ENCODE peak calls at places on chromosome 9, in six cellular contexts. C is lower leg skin, P is IMR-90, I is heart left ventricle, J is stomach, S is HCT116. M is an unnamed sample.

GRCh38 chr9:122379340-122379739 is 8.5 kb downstream of the PTGS1 start:
- DNase-seq in C (peak; percentile 12), P (no peak), I (no peak), J (no peak), S (no peak), M (no peak)

GRCh38 chr9:126667190-126668055 is 53.7 kb downstream of the LMX1B start:
- DNase-seq in C (no peak), P (no peak), I (no peak), J (no peak), S (no peak), M (no peak)

GRCh38 chr9:109574061-109574882 is 76.2 kb upstream of the PTPN3 start:
- DNase-seq in C (no peak), P (peak; percentile 68), I (no peak), J (no peak), S (peak; percentile 38), M (no peak)

GRCh38 chr9:87255437-87256155 is 242.1 kb upstream of the DAPK1 start:
- DNase-seq in C (no peak), P (peak; percentile 10), I (no peak), J (no peak), S (no peak), M (no peak)

GRCh38 chr9:35629597-35629996 is 11.4 kb upstream of the CD72 start:
- DNase-seq in C (peak; percentile 34), P (no peak), I (no peak), J (no peak), S (no peak), M (no peak)

GRCh38 chr9:4596165-4596922 is 65.8 kb upstream of the PLPP6 start:
- DNase-seq in C (no peak), P (no peak), I (no peak), J (no peak), S (no peak), M (no peak)

GRCh38 chr9:87343816-87344438 is 153.7 kb upstream of the DAPK1 start:
- DNase-seq in C (no peak), P (no peak), I (no peak), J (no peak), S (no peak), M (no peak)

GRCh38 chr9:109118802-109119438 is 827 bp downstream of the TMEM245 start:
- DNase-seq in C (no peak), P (peak; percentile 15), I (no peak), J (no peak), S (no peak), M (no peak)

GRCh38 chr9:71929791-71930440 is 18.5 kb downstream of the C9orf85 start:
- DNase-seq in C (no peak), P (peak; percentile 20), I (no peak), J (no peak), S (no peak), M (no peak)

GRCh38 chr9:87604886-87605588 is 107.4 kb downstream of the DAPK1 start:
- DNase-seq in C (no peak), P (no peak), I (no peak), J (no peak), S (no peak), M (no peak)

GRCh38 chr9:96447406-96447805 is 2.6 kb upstream of the HABP4 start:
- DNase-seq in C (no peak), P (no peak), I (no peak), J (no peak), S (no peak), M (no peak)

GRCh38 chr9:134564431-134565170 is 77.0 kb upstream of the COL5A1 start:
- DNase-seq in C (peak; percentile 68), P (peak; percentile 94), I (no peak), J (peak; percentile 5), S (no peak), M (no peak)

GRCh38 chr9:94922098-94922607 is 195.7 kb downstream of the AOPEP start:
- DNase-seq in C (peak; percentile 87), P (peak; percentile 98), I (peak; percentile 46), J (no peak), S (no peak), M (peak; percentile 52)

GRCh38 chr9:129150672-129151211 is 27.3 kb downstream of the IER5L start:
- DNase-seq in C (no peak), P (no peak), I (no peak), J (no peak), S (no peak), M (no peak)

GRCh38 chr9:109990541-109990940 is 210.5 kb downstream of the PALM2AKAP2 start:
- DNase-seq in C (no peak), P (no peak), I (no peak), J (no peak), S (no peak), M (no peak)

GRCh38 chr9:130222833-130223232 is 42.7 kb upstream of the HMCN2 start:
- DNase-seq in C (no peak), P (no peak), I (no peak), J (no peak), S (no peak), M (no peak)

GRCh38 chr9:87557996-87558395 is 60.3 kb downstream of the DAPK1 start:
- DNase-seq in C (no peak), P (no peak), I (no peak), J (peak; percentile 67), S (no peak), M (no peak)

GRCh38 chr9:4102078-4102477 is 197.8 kb downstream of the GLIS3 start:
- DNase-seq in C (no peak), P (peak; percentile 55), I (no peak), J (no peak), S (no peak), M (no peak)

GRCh38 chr9:6024035-6024554 is 8.7 kb upstream of the RANBP6 start:
- DNase-seq in C (no peak), P (no peak), I (no peak), J (no peak), S (peak; percentile 66), M (no peak)

GRCh38 chr9:17630531-17630949 is 51.7 kb downstream of the SH3GL2 start:
- DNase-seq in C (no peak), P (no peak), I (no peak), J (no peak), S (no peak), M (no peak)

GRCh38 chr9:18606831-18607230 is 132.9 kb downstream of the ADAMTSL1 start:
- DNase-seq in C (no peak), P (peak; percentile 26), I (no peak), J (no peak), S (no peak), M (no peak)

DNA sequence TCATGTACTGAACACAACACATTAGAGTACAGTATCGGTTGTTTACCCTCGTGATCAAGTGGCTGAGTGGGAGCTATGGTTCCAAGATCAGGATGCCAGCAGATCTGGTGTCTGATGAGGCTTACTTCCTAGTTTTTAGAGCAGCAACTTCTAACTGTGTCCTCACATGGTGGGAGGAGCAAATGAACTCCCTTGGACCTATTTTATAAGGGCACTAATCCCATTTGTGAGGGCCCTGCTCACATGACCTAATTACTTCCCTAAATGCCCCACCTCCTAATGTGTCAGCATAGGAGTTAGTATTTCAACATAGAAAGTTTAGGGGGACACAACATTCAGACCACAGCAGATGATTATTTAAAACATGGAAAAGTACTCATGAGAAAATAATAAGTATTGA is 111.8 kb downstream of the GCNT1 start:
- DNase-seq in C (no peak), P (no peak), I (no peak), J (no peak), S (no peak), M (no peak)
- H3K4me3 ChIP-seq in C (no peak overlapping the region), P (no peak overlapping the region), I (no peak overlapping the region), J (no peak overlapping the region), S (no peak overlapping the region), M (no peak overlapping the region)

DNA sequence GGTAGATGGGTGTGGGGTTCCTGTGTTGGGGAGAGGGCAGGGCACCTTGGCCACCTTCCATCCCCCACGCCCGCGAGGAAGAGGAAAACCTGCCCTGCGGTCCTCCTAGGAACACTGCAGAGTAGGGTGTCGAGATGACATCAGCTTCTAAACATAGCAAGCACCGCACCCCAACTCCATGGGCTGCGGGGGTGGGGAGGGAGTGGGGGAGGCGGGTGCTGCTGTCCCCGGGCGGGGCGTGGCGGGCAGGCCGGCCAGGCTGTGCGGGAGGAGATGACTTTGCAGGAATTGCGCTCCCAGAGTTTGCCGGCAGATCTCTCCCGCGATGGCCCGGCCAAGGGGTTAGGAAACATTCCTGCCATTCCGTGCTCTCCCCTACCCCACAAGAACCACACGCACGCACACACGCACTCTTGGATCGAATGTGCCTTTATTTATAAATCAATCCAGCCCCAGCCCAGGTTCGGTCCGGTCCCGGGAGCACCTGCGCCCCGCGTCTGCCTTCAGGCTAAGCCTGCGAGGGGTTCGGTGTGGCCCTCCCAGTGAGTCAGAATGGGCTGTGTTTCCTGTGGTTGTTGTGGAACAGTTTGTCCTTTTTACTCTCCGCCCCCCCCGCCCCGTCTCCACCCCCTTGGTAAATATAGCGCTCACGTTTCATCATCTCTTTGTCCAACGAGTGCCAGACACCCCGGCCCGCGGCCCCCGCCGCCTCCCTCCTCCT is 5.2 kb upstream of the KLF9 start:
- DNase-seq in C (peak; percentile 99), P (peak; percentile 96), I (peak; percentile 96), J (peak; percentile 97), S (peak; percentile 85), M (peak; percentile 99)
- TF ChIP-seq POLR2A in C (no peak), P (peak; percentile 95), I (no peak), J (no peak), S (peak; percentile 35), M (peak; percentile 92)

GRCh38 chr9:136084191-136084944 is 10.7 kb downstream of the NACC2 start:
- DNase-seq in C (no peak), P (no peak), I (no peak), J (no peak), S (no peak), M (no peak)

GRCh38 chr9:136086213-136086881 is 8.7 kb downstream of the NACC2 start:
- DNase-seq in C (peak; percentile 87), P (no peak), I (no peak), J (no peak), S (no peak), M (no peak)

GRCh38 chr9:136086951-136087740 is 7.9 kb downstream of the NACC2 start:
- DNase-seq in C (no peak), P (no peak), I (peak; percentile 19), J (no peak), S (no peak), M (no peak)

GRCh38 chr9:136087741-136088480 is 7.2 kb downstream of the NACC2 start:
- DNase-seq in C (no peak), P (no peak), I (peak; percentile 36), J (no peak), S (no peak), M (no peak)

DNA sequence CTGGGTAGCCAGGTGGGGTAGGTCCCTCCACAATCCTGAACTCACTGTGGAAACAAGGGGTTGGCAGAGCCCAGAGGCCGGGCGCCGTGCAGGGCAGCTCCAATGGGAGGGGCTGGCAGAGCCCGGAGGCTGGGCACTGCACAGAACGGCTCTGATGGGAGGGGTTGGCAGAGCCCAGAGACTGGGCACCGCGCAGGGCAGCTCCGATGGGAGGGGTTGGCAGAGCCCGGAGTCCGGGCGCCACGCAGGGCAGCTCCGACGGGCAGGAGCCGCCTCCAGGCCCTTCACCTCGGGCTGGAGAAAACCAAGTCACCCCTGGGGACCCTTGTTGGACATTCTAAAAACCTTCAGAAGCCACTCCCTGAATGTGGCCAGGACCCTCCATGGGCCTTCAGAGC is 9.3 kb downstream of the NACC2 start:
- DNase-seq in C (no peak), P (no peak), I (peak; percentile 88), J (peak; percentile 89), S (no peak), M (no peak)
- H3K4me3 ChIP-seq in C (no peak overlapping the region), P (no peak overlapping the region), I (no peak overlapping the region), J (peak overlapping the region; percentile 20), S (no peak overlapping the region), M (no peak overlapping the region)

DNA sequence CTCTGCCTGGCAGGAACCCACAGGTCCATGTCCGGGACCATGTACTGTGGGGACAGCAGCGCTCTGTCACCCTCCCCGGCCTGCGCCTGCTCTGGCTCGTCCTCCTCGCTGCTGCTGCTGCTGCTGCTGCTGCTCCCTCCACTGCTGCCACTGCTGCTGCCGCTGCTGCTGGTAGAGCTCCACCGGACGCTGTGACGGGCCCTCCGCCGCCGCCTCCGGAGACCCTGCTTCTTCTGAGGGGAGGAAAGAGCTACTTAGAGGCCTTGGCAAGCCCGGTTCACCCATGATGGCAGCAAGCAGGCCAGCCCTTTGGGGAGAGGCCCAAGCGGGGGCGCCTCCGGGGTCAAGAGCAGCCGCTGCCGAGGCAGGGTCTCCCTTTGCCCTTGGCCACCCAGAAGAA is 10.0 kb upstream of the CARD9 start:
- DNase-seq in C (no peak), P (no peak), I (no peak), J (no peak), S (no peak), M (no peak)
- TF ChIP-seq POLR2A in C (no peak), P (no peak), I (no peak), J (no peak), S (no peak), M (no peak)